ENCODE peak calls at places on chromosome 11, in ten cellular contexts. B is spleen, I is H1, R is A549, T is Peyer's patch, O is K562, Q is heart left ventricle, L is sigmoid colon, Z is IMR-90, K is ovary. X is an unnamed sample.

GRCh38 chr11:64611961-64612646 is 21.1 kb downstream of the SLC22A12 start:
- DNase-seq in B (no peak), I (no peak), R (no peak), T (no peak), O (no peak), Q (no peak), L (no peak), Z (no peak), K (no peak), X (no peak)

GRCh38 chr11:15276616-15277015 is 161.9 kb downstream of the INSC start:
- DNase-seq in B (no peak), I (no peak), R (no peak), T (no peak), O (no peak), Q (no peak), L (no peak), Z (peak), K (no peak), X (no peak)

GRCh38 chr11:73172992-73173656 is 31.0 kb upstream of the FCHSD2 start:
- DNase-seq in B (no peak), I (no peak), R (no peak), T (no peak), O (no peak), Q (no peak), L (peak), Z (no peak), K (peak), X (no peak)

GRCh38 chr11:88174627-88175003 is 628 bp downstream of the RAB38 start:
- DNase-seq in B (peak), I (peak), R (peak), T (peak), O (no peak), Q (peak), L (peak), Z (peak), K (peak), X (peak)

GRCh38 chr11:30821438-30821965 is 235.3 kb upstream of the MPPED2 start:
- DNase-seq in B (no peak), I (no peak), R (no peak), T (no peak), O (no peak), Q (no peak), L (no peak), Z (no peak), K (no peak), X (no peak)

GRCh38 chr11:113272281-113272680 is 42.1 kb upstream of the TTC12 start:
- DNase-seq in B (no peak), I (no peak), R (no peak), T (no peak), O (no peak), Q (no peak), L (no peak), Z (no peak), K (no peak), X (no peak)

GRCh38 chr11:17154409-17155159 is 53.2 kb downstream of the PIK3C2A start:
- DNase-seq in B (no peak), I (no peak), R (no peak), T (no peak), O (peak), Q (no peak), L (no peak), Z (no peak), K (no peak), X (no peak)

GRCh38 chr11:112367453-112367852 is 106.8 kb upstream of the PLET1 start:
- DNase-seq in B (no peak), I (no peak), R (no peak), T (no peak), O (no peak), Q (no peak), L (no peak), Z (no peak), K (no peak), X (no peak)

GRCh38 chr11:723120-723883 is 17.3 kb downstream of the EPS8L2 start:
- DNase-seq in B (no peak), I (no peak), R (no peak), T (no peak), O (peak), Q (no peak), L (no peak), Z (peak), K (no peak), X (no peak)

GRCh38 chr11:17169876-17170275 is 37.9 kb downstream of the PIK3C2A start:
- DNase-seq in B (no peak), I (no peak), R (no peak), T (no peak), O (no peak), Q (no peak), L (no peak), Z (no peak), K (no peak), X (no peak)

GRCh38 chr11:15865212-15865987 is 490.9 kb downstream of the SOX6 start:
- DNase-seq in B (no peak), I (no peak), R (no peak), T (no peak), O (no peak), Q (no peak), L (no peak), Z (no peak), K (no peak), X (no peak)

GRCh38 chr11:46012185-46012584 is 89.7 kb downstream of the LARGE2 start:
- DNase-seq in B (no peak), I (no peak), R (no peak), T (no peak), O (no peak), Q (no peak), L (no peak), Z (no peak), K (no peak), X (no peak)

GRCh38 chr11:27621440-27622161 is 78.7 kb downstream of the BDNF start:
- DNase-seq in B (no peak), I (no peak), R (no peak), T (no peak), O (no peak), Q (no peak), L (no peak), Z (peak), K (no peak), X (no peak)

GRCh38 chr11:15146271-15147003 is 31.7 kb downstream of the INSC start:
- DNase-seq in B (no peak), I (no peak), R (no peak), T (no peak), O (no peak), Q (no peak), L (no peak), Z (peak), K (no peak), X (no peak)

GRCh38 chr11:1263036-1263435 is 40.2 kb downstream of the MUC5B start:
- DNase-seq in B (peak), I (no peak), R (no peak), T (no peak), O (no peak), Q (no peak), L (no peak), Z (no peak), K (no peak), X (no peak)

GRCh38 chr11:124896071-124896750 is 1.5 kb downstream of the ROBO4 start:
- DNase-seq in B (no peak), I (no peak), R (no peak), T (no peak), O (no peak), Q (no peak), L (peak), Z (no peak), K (no peak), X (peak)

GRCh38 chr11:10432971-10433370 is 22.1 kb upstream of the AMPD3 start:
- DNase-seq in B (no peak), I (no peak), R (no peak), T (no peak), O (no peak), Q (no peak), L (no peak), Z (no peak), K (no peak), X (no peak)

GRCh38 chr11:47948137-47948536 is 32.2 kb upstream of the PTPRJ start:
- DNase-seq in B (no peak), I (no peak), R (no peak), T (no peak), O (peak), Q (no peak), L (no peak), Z (no peak), K (no peak), X (no peak)

GRCh38 chr11:32427935-32428664 is 7.2 kb downstream of the WT1 start:
- DNase-seq in B (peak), I (no peak), R (no peak), T (no peak), O (no peak), Q (no peak), L (no peak), Z (no peak), K (peak), X (no peak)

GRCh38 chr11:85854557-85855340 is 434 bp upstream of the CCDC83 start:
- DNase-seq in B (peak), I (peak), R (peak), T (peak), O (peak), Q (peak), L (peak), Z (peak), K (peak), X (peak)

GRCh38 chr11:35009191-35009940 is 92.9 kb downstream of the PDHX start:
- DNase-seq in B (no peak), I (no peak), R (peak), T (no peak), O (no peak), Q (no peak), L (no peak), Z (peak), K (no peak), X (no peak)

GRCh38 chr11:65396769-65397745 is 10.6 kb downstream of the FRMD8 start:
- DNase-seq in B (no peak), I (no peak), R (no peak), T (no peak), O (no peak), Q (no peak), L (no peak), Z (no peak), K (no peak), X (no peak)

DNA sequence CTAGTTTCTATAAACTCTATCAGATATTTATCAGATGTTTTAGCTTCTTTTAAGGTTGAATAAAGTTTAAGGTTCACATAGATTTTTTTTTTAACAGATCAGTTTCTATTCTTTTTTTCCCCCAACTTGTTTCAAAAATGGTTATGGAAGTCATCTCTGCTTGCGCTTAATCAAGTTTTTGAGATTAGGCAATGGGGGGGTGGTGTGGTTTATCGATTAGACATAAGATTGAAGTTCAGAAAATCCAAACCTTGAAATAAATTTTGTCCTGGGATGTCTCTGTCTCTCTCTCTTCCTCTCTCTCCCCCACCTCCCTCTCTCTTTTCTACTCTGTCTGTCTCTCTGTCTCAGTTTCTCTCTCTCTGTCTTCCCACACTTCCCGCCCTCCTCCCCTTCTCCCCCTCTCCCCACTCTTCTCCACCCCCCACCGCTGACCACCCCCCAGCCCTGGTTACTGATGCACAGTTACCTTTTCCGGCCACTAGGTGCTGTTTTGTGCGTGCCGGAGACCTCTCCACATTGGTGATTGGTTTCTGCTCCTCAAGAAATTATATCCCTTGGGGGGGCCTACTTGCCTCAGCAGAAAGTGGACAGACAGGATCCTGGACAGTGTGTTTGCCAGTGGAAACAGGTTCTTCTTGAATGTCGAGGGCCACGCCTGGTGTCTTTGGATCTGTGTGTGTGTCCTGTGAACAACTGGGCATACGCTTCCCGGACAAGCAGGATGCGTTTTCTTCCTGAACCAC is 29.7 kb upstream of the ANO1 start:
- DNase-seq in B (no peak), I (no peak), R (peak), T (no peak), O (peak), Q (no peak), L (no peak), Z (no peak), K (no peak), X (no peak)
- TF ChIP-seq CTCF in B (peak), I (peak), R (no peak), T (no peak), O (peak), Q (no peak), L (no peak), Z (peak), K (no peak), X (no peak)

GRCh38 chr11:69009441-69010211 is 3.4 kb downstream of the MRGPRF start:
- DNase-seq in B (peak), I (no peak), R (no peak), T (peak), O (no peak), Q (no peak), L (peak), Z (no peak), K (peak), X (no peak)
- H3K4me3 ChIP-seq in B (no peak), I (no peak), R (no peak), T (no peak), O (no peak), Q (no peak), L (peak), Z (no peak), K (peak), X (no peak)

DNA sequence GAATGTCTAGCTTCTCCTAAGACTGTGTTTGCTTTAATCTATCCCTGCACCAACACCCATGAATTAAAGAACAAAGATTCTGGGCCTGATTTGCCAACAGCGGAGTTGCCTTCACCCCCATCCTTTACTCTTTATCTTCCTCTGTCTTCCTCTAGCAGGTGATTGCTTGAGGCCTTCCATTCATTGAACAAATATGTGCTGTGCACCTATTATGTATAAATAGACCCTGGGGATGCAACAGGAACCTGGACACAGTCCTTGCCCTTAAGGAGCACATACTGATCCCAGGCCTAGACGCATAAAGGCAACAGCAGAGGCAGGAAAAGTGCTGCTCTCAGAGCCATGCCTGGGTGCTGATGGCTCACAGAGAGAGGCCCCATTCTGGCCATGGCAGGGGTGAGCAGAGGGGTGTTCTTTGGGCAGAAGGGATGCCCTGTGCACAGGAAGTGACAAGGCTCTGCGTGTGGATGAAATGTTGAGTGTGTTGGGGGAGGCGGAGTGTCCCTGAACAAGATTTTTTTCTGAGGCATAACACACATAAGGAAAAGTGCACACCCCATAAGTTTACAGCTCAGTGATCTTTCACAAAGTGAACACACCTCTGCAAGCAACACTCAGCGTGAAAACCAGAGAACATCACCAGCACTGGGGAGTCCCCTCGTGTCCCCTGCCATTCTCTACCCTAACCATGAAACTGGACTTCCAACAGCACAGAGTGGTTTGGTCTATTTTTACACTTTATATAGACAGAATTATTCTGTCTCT is 145.9 kb downstream of the GRIK4 start:
- DNase-seq in B (no peak), I (no peak), R (no peak), T (no peak), O (no peak), Q (no peak), L (no peak), Z (no peak), K (no peak), X (no peak)
- TF ChIP-seq POLR2A in B (no peak), I (no peak), R (no peak), T (no peak), O (no peak), Q (no peak), L (no peak), Z (no peak), K (no peak), X (no peak)

DNA sequence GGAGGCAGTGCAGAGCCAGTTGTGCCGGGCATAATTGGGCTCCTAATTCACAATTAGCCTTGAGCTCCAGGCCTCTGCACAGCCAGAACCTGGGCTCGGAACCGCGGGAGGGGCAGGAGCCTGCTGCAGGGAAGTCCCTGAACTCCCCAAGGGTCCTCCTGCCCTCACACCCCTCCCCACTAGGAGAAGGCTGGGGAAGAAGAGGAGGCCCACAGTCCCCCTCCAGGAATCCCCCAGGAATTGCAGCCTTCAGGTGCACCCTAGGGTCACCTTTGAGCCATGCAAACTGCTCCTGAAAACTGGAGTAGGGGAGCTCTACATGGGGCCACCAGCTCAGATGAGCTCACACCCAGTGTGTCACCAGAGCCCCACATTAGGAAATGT is 93.8 kb upstream of the LMO1 start:
- DNase-seq in B (peak), I (no peak), R (no peak), T (peak), O (no peak), Q (no peak), L (no peak), Z (no peak), K (no peak), X (no peak)
- TF ChIP-seq CTCF in B (no peak), I (peak), R (no peak), T (no peak), O (no peak), Q (no peak), L (no peak), Z (no peak), K (no peak), X (no peak)

X was measured in lower leg skin.